ENCODE peak calls at places on chromosomes 1 and 21, in four cellular contexts. H, V, W and M are unnamed samples.

GRCh38 chr1:2205191-2205952 is 10.8 kb upstream of the FAAP20 start:
- DNase-seq in W (peak), H (peak), V (peak), M (peak)

GRCh38 chr1:213154056-213154677 is 103.1 kb downstream of the RPS6KC1 start:
- DNase-seq in H (no peak), V (no peak), W (no peak), M (no peak)

GRCh38 chr1:102191723-102192122 is 195.0 kb upstream of the OLFM3 start:
- DNase-seq in H (peak), V (no peak), W (no peak), M (no peak)

GRCh38 chr1:94962745-94963265 is 35.9 kb upstream of the CNN3 start:
- DNase-seq in W (no peak), V (peak), H (peak), M (no peak)

GRCh38 chr1:185343306-185343705 is 26.3 kb upstream of the IVNS1ABP start:
- DNase-seq in W (no peak), H (no peak), V (no peak), M (no peak)

GRCh38 chr1:62879962-62880361 is 96.0 kb downstream of the ATG4C start:
- DNase-seq in H (no peak), W (no peak), V (no peak), M (no peak)

GRCh38 chr1:25703041-25703440 is 86.5 kb downstream of the MAN1C1 start:
- DNase-seq in W (peak), H (no peak), V (no peak), M (no peak)

GRCh38 chr1:147515046-147515869 is 26.0 kb upstream of the BCL9 start:
- DNase-seq in W (no peak), V (no peak), H (peak), M (no peak)

GRCh38 chr1:30258876-30259275 is 464.5 kb downstream of the MATN1 start:
- DNase-seq in W (no peak), H (no peak), V (no peak), M (no peak)

GRCh38 chr1:81760487-81761097 is 40.1 kb upstream of the ADGRL2 start:
- DNase-seq in V (no peak), H (peak), W (no peak), M (no peak)
- TF ChIP-seq CTCF in V (no peak), H (no peak), W (no peak), M (peak)

GRCh38 chr1:115717541-115717940 is 51.0 kb downstream of the CASQ2 start:
- DNase-seq in H (peak), V (peak), W (no peak), M (no peak)
- TF ChIP-seq CTCF in H (no peak), V (no peak), W (peak), M (peak)

GRCh38 chr1:86621286-86621685 is 74.4 kb downstream of the CLCA4 start:
- DNase-seq in V (no peak), W (no peak), H (no peak), M (no peak)
- TF ChIP-seq CTCF in V (no peak), W (no peak), H (no peak), M (no peak)

DNA sequence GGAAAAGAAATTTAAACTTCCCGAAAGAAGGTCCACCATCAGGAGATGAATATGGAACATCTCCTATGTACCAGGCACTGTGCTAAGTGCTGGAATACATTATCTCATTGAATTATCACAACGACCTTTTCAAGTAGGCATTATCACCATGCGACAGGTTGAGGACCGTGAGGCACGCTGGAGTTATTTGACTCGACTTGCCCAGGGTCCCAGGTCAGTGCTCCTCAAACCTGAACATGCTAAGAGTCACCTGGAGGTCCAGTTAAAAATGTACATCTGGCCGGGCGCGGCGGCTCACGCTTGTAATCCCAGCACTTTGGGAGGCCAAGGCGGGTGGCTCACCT is 15.9 kb upstream of the AGTRAP start:
- DNase-seq in H (no peak), V (no peak), W (no peak), M (no peak)
- TF ChIP-seq CTCF in H (no peak), V (no peak), W (peak), M (peak)

DNA sequence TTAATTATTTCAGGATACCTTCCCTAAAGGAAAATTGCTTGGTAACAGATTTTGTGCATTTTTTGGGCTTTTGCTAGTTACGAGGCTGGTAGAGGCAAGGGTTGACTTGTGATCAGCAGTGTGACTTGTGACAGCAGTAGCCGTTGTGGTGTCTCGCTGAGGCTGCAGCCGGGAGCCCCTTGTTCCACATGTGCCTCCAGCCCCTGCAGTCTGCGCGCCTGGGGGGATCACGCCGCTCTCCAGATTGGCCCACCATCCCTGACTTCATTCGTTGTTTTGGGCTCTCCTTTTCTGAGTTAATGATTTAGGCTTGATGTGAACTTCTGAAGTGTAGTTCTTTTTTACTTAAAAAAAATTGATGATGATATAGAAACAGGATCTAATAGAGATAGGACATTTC is 41.5 kb downstream of the TRAPPC10 start:
- DNase-seq in W (no peak), H (no peak), V (no peak), M (no peak)
- TF ChIP-seq CTCF in W (no peak), H (no peak), V (no peak), M (no peak)

DNA sequence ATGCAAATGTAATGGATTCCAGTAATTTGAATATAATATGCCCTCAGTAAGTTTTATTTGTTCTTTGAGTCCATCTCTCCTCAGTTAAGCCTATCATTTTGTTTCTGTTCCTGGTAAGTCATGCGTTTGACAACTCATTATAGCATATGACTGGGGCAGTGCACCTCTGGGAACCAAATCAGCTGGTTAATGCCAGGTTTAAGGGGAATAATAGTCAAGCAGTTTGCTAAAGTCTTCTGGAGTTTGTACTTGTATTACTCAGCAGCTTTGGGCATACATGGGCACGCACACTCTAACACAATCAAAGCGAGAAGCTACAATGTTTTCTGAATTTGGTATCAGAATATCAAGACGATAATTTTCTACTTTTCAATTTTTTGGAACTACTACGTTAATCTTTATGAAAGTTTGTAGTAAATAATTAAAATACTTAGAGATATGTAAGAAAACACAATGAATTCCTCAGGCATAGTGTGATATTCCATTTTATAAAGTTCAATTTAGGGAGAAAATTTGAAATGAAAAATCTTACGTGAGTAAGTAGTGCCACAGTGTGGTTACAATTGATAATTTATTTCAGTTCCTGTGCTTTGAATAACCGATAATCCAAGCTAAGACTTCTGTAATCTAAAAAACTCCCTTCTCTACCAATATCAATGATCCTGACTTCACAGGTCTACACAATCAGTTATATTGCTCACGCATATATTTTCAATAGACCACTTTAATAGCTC is 43.8 kb upstream of the KCTD3 start:
- DNase-seq in H (no peak), W (no peak), V (no peak), M (no peak)
- TF ChIP-seq CTCF in H (no peak), W (no peak), V (no peak), M (peak)

DNA sequence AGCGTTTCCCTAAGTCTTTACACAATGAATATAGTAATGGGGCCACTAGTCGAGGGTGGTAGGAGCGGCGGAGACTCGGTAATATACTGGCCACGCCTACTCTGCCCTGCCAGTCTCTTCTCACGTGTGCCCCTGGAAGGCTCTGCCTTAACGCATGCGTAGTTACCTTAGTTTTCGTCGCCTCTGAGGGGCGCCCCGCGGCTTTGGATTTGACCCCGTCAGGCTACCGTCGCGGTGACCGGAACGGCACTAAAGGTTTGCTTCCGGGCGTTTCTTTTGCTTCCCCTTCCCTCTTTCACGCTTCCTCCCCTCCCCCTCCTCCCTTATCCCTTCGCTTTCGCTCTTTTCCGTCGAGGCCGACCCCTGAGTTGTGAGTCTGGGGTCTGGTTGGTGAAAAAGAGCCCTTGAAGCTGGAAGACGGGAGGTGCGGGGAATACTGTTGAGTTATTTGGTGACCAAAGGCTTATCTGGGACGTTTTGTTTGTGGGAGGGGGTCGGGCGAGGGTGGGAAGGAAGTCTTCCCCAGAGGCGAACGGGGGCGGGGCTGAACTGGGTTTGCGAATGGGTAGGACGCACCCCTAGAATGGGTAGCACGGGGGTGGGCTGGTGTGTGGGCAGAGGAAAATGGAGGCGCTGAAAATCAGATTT is at the start of gene SETDB1:
- DNase-seq in W (peak), H (peak), V (peak), M (peak)
- TF ChIP-seq CTCF in W (no peak), H (no peak), V (no peak), M (no peak)

GRCh38 chr1:18088077-18088594 is 19.5 kb upstream of the IGSF21 start:
- DNase-seq in V (no peak), H (no peak), W (no peak), M (no peak)
- TF ChIP-seq CTCF in V (no peak), H (no peak), W (no peak), M (no peak)

GRCh38 chr21:17044696-17045095 is 468.1 kb upstream of the CXADR start:
- DNase-seq in H (no peak), V (no peak), W (no peak), M (no peak)

GRCh38 chr21:17050156-17050555 is 462.7 kb upstream of the CXADR start:
- DNase-seq in W (no peak), H (no peak), V (no peak), M (no peak)

GRCh38 chr21:17050646-17051045 is 462.2 kb upstream of the CXADR start:
- DNase-seq in W (no peak), V (no peak), H (no peak), M (no peak)

GRCh38 chr21:17048974-17049373 is 463.9 kb upstream of the CXADR start:
- DNase-seq in H (no peak), V (no peak), W (no peak), M (no peak)

DNA sequence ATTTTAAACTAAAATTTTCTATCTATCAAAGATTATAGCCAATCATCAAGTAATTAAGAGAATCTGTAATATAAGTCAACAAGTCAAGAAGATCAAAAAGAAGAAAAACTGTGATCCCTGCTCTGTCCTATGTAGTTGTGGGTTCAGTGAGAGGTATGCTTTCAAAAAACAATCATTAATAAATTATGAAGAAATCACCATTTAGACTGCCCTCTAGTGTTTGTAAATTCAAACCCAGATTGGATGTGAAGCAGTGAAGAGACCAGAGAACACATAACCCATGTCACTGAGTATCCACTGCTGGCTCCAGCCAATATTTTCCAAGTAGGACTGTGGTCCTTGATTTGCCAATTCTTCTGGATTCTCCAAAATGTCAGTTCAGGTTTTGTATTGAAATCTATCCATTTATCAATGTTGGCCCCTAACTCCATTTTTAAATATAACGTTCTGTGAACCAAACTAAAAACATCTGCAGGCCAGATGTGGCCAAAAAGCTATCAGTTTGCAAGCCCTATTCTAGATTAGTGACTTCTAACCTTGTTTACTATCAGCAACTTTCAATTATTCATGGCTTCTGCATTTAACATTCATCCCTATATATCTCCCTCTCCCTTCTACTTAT is 467.5 kb upstream of the CXADR start:
- DNase-seq in H (no peak), W (no peak), V (no peak), M (no peak)
- TF ChIP-seq CTCF in H (no peak), W (peak), V (no peak), M (peak)

GRCh38 chr1:115035652-115036051 is 6.0 kb downstream of the TSHB start:
- DNase-seq in W (no peak), V (no peak), H (no peak), M (no peak)

GRCh38 chr1:115041654-115042053 is 12.0 kb downstream of the TSHB start:
- DNase-seq in V (no peak), W (no peak), H (no peak), M (no peak)

GRCh38 chr1:115036814-115037535 is 7.3 kb downstream of the TSHB start:
- DNase-seq in V (no peak), H (no peak), W (no peak), M (no peak)

GRCh38 chr1:115040501-115040900 is 10.9 kb downstream of the TSHB start:
- DNase-seq in V (no peak), W (no peak), H (no peak), M (no peak)
- TF ChIP-seq CTCF in V (no peak), W (no peak), H (no peak), M (no peak)